ENCODE peak calls at places on chromosome 22, in seven cellular contexts. J is stimulated activated CD8-positive, alpha-beta memory T cell treated with anti-CD3 and anti-CD28 coated beads, Interleukin-12 subunit alpha, Interleukin-12 subunit beta, amount 100 ng/mL, for 1 hour; S is GM12865; T is RPMI7951; K is activated gamma-delta T cell treated with Interleukin-2 at 50 U/mL for 16 hours; H is right lobe of liver; X is CD8-positive, alpha-beta T cell. C is an unnamed sample.
A peak's percentile ranks its signal among the peaks of the same experiment; 100 is the strongest.

GRCh38 chr22:43155789-43156188 is 4.4 kb downstream of the TSPO start:
- DNase-seq in S (no peak), X (no peak), J (no peak), T (no peak), K (no peak), H (no peak), C (no peak)

GRCh38 chr22:40345801-40346177 is 511 bp upstream of the ADSL start:
- DNase-seq in S (peak; percentile 68), X (peak; percentile 71), T (peak; percentile 37), H (no peak), J (no peak), K (peak; percentile 39), C (peak; percentile 61)

GRCh38 chr22:38080468-38080846 is 3.5 kb downstream of the SLC16A8 start:
- DNase-seq in J (no peak), H (peak; percentile 43), X (no peak), K (no peak), S (no peak), T (no peak), C (no peak)

GRCh38 chr22:50696799-50697561 is 24.4 kb downstream of the SHANK3 start:
- DNase-seq in J (no peak), H (peak; percentile 57), X (no peak), K (no peak), S (no peak), T (no peak), C (no peak)

GRCh38 chr22:46374663-46375474 is 39.4 kb downstream of the TRMU start:
- DNase-seq in H (no peak), T (no peak), J (no peak), K (no peak), X (peak; percentile 7), S (no peak), C (no peak)

GRCh38 chr22:23632178-23632577 is at the start of gene DRICH1:
- DNase-seq in J (no peak), K (peak; percentile 18), S (no peak), T (no peak), X (peak; percentile 35), H (no peak), C (no peak)

GRCh38 chr22:46049726-46050450 is 72.9 kb upstream of the WNT7B start:
- DNase-seq in X (no peak), H (peak; percentile 52), S (no peak), K (no peak), T (no peak), J (no peak), C (no peak)

GRCh38 chr22:38860291-38861169 is 11.5 kb downstream of the CBX6 start:
- DNase-seq in X (no peak), S (no peak), H (no peak), J (no peak), T (no peak), K (no peak), C (no peak)

C was measured in SK-N-DZ.